ENCODE peak calls at places on chromosomes 1 and 21, in seven cellular contexts. E, C, Q, X, I, Z and G are unnamed samples.

GRCh38 chr21:44870748-44871495 is 2.6 kb downstream of the PTTG1IP start:
- DNase-seq in E (peak; percentile 49), X (peak; percentile 73), Q (no peak), C (no peak), I (no peak), Z (no peak), G (no peak)

GRCh38 chr1:117590273-117590925 is 15.4 kb upstream of the TENT5C start:
- DNase-seq in C (no peak), Q (no peak), I (no peak), Z (no peak), E (peak; percentile 20), X (no peak), G (no peak)

GRCh38 chr1:44328767-44329416 is 26.2 kb downstream of the ERI3 start:
- DNase-seq in Q (no peak), E (peak; percentile 62), C (no peak), I (no peak), Z (no peak), X (no peak), G (no peak)

GRCh38 chr21:43585924-43586411 is 73.3 kb downstream of the HSF2BP start:
- DNase-seq in X (peak; percentile 100), C (no peak), I (peak; percentile 73), Z (no peak), E (peak; percentile 98), Q (no peak), G (no peak)

GRCh38 chr1:37616330-37616729 is 18.4 kb downstream of the RSPO1 start:
- DNase-seq in E (no peak), Z (no peak), X (no peak), I (no peak), Q (no peak), C (no peak), G (peak; percentile 45)

GRCh38 chr21:45534591-45535331 is 7.5 kb downstream of the SLC19A1 start:
- DNase-seq in C (no peak), X (no peak), E (no peak), Z (no peak), I (peak; percentile 32), Q (no peak), G (peak; percentile 77)

GRCh38 chr1:183234660-183235476 is 48.8 kb downstream of the LAMC2 start:
- DNase-seq in X (peak; percentile 99), C (no peak), E (peak; percentile 98), I (peak; percentile 85), Z (peak; percentile 33), Q (no peak), G (peak; percentile 63)

GRCh38 chr1:18384477-18384876 is 96.3 kb upstream of the KLHDC7A start:
- DNase-seq in C (no peak), X (no peak), Z (no peak), Q (no peak), I (no peak), E (no peak), G (no peak)

GRCh38 chr1:180482425-180483275 is 19.7 kb downstream of the ACBD6 start:
- DNase-seq in C (peak; percentile 38), X (peak; percentile 41), Z (peak; percentile 6), Q (peak; percentile 4), E (peak; percentile 48), I (no peak), G (peak; percentile 58)

GRCh38 chr1:41622859-41623732 is 138.6 kb upstream of the EDN2 start:
- DNase-seq in Z (no peak), X (no peak), I (no peak), E (no peak), C (peak; percentile 84), Q (no peak), G (no peak)

GRCh38 chr1:229756666-229757065 is 130.6 kb downstream of the URB2 start:
- DNase-seq in E (peak; percentile 96), Q (no peak), X (peak; percentile 68), C (no peak), Z (no peak), I (no peak), G (no peak)